ENCODE peak calls at places on chromosomes 16 and 17, in six cellular contexts. Y is erythroblast, Z is NCI-H524 treated with DMSO at 0.1 percent for 48 hours, D is NCI-H1048, U is hypothalamus, J is mesothelial cell of epicardium. O is an unnamed sample.

GRCh38 chr17:60442271-60443201 is 20.2 kb downstream of the CHCT1 start:
- DNase-seq in D (no peak), U (no peak), Y (no peak), J (no peak), Z (no peak), O (no peak)

GRCh38 chr16:65097296-65097695 is 24.6 kb downstream of the CDH11 start:
- DNase-seq in Z (no peak), D (no peak), U (no peak), J (no peak), Y (no peak), O (no peak)

GRCh38 chr17:6374761-6375312 is 60.1 kb downstream of the AIPL1 start:
- DNase-seq in Z (no peak), J (no peak), D (no peak), U (no peak), Y (no peak), O (no peak)

GRCh38 chr16:27901956-27902355 is 161.6 kb downstream of the GSG1L start:
- DNase-seq in Z (no peak), U (no peak), Y (no peak), D (no peak), J (no peak), O (no peak)

GRCh38 chr16:83809092-83809491 is 1.3 kb downstream of the HSBP1 start:
- DNase-seq in J (no peak), U (no peak), Y (no peak), D (no peak), Z (no peak), O (no peak)

GRCh38 chr17:57461082-57461481 is 204.8 kb downstream of the MSI2 start:
- DNase-seq in Z (peak), Y (no peak), D (no peak), U (no peak), J (no peak), O (no peak)

GRCh38 chr17:35171834-35172233 is 22.4 kb downstream of the SLC35G3 start:
- DNase-seq in U (no peak), Z (no peak), Y (no peak), D (no peak), J (no peak), O (peak)

GRCh38 chr17:48606892-48607241 is 2.1 kb upstream of the HOXB6 start:
- DNase-seq in Y (no peak), Z (no peak), D (no peak), U (no peak), J (no peak), O (no peak)

GRCh38 chr16:57670206-57670605 is 2.1 kb downstream of the ADGRG3 start:
- DNase-seq in U (no peak), Z (no peak), D (no peak), J (no peak), Y (no peak), O (no peak)

GRCh38 chr17:9959377-9959981 is 54.4 kb upstream of the RCVRN start:
- DNase-seq in Z (peak), J (peak), U (no peak), D (no peak), Y (peak), O (peak)

GRCh38 chr17:27381007-27381501 is 75.2 kb upstream of the KSR1 start:
- DNase-seq in D (peak), U (peak), Y (peak), Z (peak), J (peak), O (peak)

GRCh38 chr17:306536-307294 is 45.9 kb downstream of the RPH3AL start:
- DNase-seq in D (no peak), Y (no peak), J (no peak), Z (no peak), U (no peak), O (no peak)

GRCh38 chr17:39404542-39405378 is 3.3 kb upstream of the FBXL20 start:
- DNase-seq in U (no peak), J (no peak), Y (no peak), Z (no peak), D (no peak), O (peak)

GRCh38 chr16:88039591-88039990 is 88.4 kb downstream of the BANP start:
- DNase-seq in U (no peak), Z (no peak), J (no peak), D (no peak), Y (no peak), O (no peak)

GRCh38 chr17:80827646-80828643 is 163.7 kb upstream of the CHMP6 start:
- DNase-seq in U (no peak), Z (no peak), D (no peak), Y (no peak), J (no peak), O (no peak)

GRCh38 chr16:57698812-57699405 is 4.3 kb downstream of the DRC7 start:
- DNase-seq in Y (no peak), Z (no peak), U (no peak), J (no peak), D (no peak), O (no peak)

GRCh38 chr17:78885956-78886355 is 17.0 kb downstream of the CEP295NL start:
- DNase-seq in J (no peak), Y (no peak), U (no peak), D (no peak), Z (no peak), O (no peak)

GRCh38 chr16:57620316-57621231 is 7.9 kb upstream of the ADGRG1 start:
- DNase-seq in Z (peak), D (no peak), Y (no peak), U (no peak), J (peak), O (no peak)

GRCh38 chr17:60422162-60422665 is at the start of gene CHCT1:
- DNase-seq in Y (no peak), Z (no peak), U (no peak), D (no peak), J (no peak), O (no peak)

GRCh38 chr16:55900616-55901393 is 25.6 kb upstream of the CES5A start:
- DNase-seq in Y (no peak), Z (no peak), U (no peak), D (no peak), J (no peak), O (no peak)

GRCh38 chr17:46179375-46179999 is 13.7 kb downstream of the KANSL1 start:
- DNase-seq in J (no peak), Y (no peak), D (no peak), Z (no peak), U (no peak), O (peak)

GRCh38 chr17:45225051-45225700 is 3.5 kb downstream of the FMNL1 start:
- DNase-seq in U (no peak), Z (no peak), D (no peak), J (no peak), Y (no peak), O (no peak)

GRCh38 chr16:1338119-1338730 is 4.8 kb downstream of the BAIAP3 start:
- DNase-seq in D (no peak), J (no peak), Y (peak), Z (no peak), U (no peak), O (peak)

GRCh38 chr16:22092143-22092933 is at the start of gene VWA3A:
- DNase-seq in D (no peak), U (no peak), Z (no peak), J (no peak), Y (no peak), O (no peak)

GRCh38 chr16:70651524-70651923 is 5.2 kb downstream of the IL34 start:
- DNase-seq in Y (no peak), U (no peak), D (no peak), Z (no peak), J (no peak), O (no peak)

GRCh38 chr17:38815576-38816193 is 9.4 kb downstream of the CWC25 start:
- DNase-seq in U (no peak), D (no peak), Y (no peak), J (no peak), Z (no peak), O (no peak)

GRCh38 chr17:17067277-17067676 is 25.0 kb downstream of the MPRIP start:
- DNase-seq in J (no peak), U (no peak), Z (no peak), D (no peak), Y (no peak), O (no peak)

GRCh38 chr17:74442670-74443515 is 11.0 kb downstream of the GPRC5C start:
- DNase-seq in Y (no peak), D (no peak), J (no peak), Z (no peak), U (peak), O (peak)

GRCh38 chr17:68172461-68172954 is 75.3 kb upstream of the AMZ2 start:
- DNase-seq in D (peak), Z (no peak), Y (peak), J (no peak), U (peak), O (peak)

GRCh38 chr16:28241924-28242323 is 30.2 kb upstream of the XPO6 start:
- DNase-seq in J (no peak), D (no peak), Z (no peak), Y (no peak), U (no peak), O (no peak)

GRCh38 chr17:47064684-47065083 is 85.6 kb upstream of the RPRML start:
- DNase-seq in J (no peak), Z (no peak), D (no peak), Y (no peak), U (no peak), O (no peak)

GRCh38 chr17:33523577-33523981 is 230.5 kb upstream of the ASIC2 start:
- DNase-seq in J (no peak), U (no peak), D (no peak), Z (no peak), Y (no peak), O (no peak)

GRCh38 chr17:79654350-79654959 is 43.6 kb upstream of the RBFOX3 start:
- DNase-seq in J (no peak), Y (no peak), U (no peak), Z (no peak), D (no peak), O (no peak)

GRCh38 chr17:9240659-9241370 is 219.5 kb downstream of the NTN1 start:
- DNase-seq in Y (no peak), J (no peak), D (no peak), U (peak), Z (no peak), O (no peak)